ENCODE peak calls at places on chromosomes 16 and 17, in six cellular contexts. One of them, this sample, is unnamed.

GRCh38 chr16:65657556-65657955 is 535.7 kb upstream of the CDH11 start:
- DNase-seq in MM.1S: no peak
- DNase-seq in GM23338: no peak
- DNase-seq in PC-3: no peak
- DNase-seq in hepatocyte: no peak
- DNase-seq in HCT116: no peak
- DNase-seq in this sample: no peak

GRCh38 chr16:53745126-53745525 is 41.2 kb downstream of the FTO start:
- DNase-seq in MM.1S: no peak
- DNase-seq in GM23338: no peak
- DNase-seq in PC-3: peak; percentile 49
- DNase-seq in hepatocyte: no peak
- DNase-seq in HCT116: no peak
- DNase-seq in this sample: peak; percentile 85

GRCh38 chr17:59842901-59843652 is 49.7 kb downstream of the TUBD1 start:
- DNase-seq in MM.1S: no peak
- DNase-seq in GM23338: peak; percentile 31
- DNase-seq in PC-3: peak; percentile 98
- DNase-seq in hepatocyte: peak; percentile 77
- DNase-seq in HCT116: peak; percentile 96
- DNase-seq in this sample: peak; percentile 95

GRCh38 chr17:30064738-30065137 is 51.9 kb upstream of the NSRP1 start:
- DNase-seq in MM.1S: no peak
- DNase-seq in GM23338: no peak
- DNase-seq in PC-3: no peak
- DNase-seq in hepatocyte: no peak
- DNase-seq in HCT116: no peak
- DNase-seq in this sample: no peak

GRCh38 chr16:55949518-55949917 is 74.3 kb upstream of the CES5A start:
- DNase-seq in MM.1S: no peak
- DNase-seq in GM23338: no peak
- DNase-seq in PC-3: peak; percentile 2
- DNase-seq in hepatocyte: no peak
- DNase-seq in HCT116: no peak
- DNase-seq in this sample: peak; percentile 56

GRCh38 chr16:3135120-3135715 is 389 bp downstream of the ZNF213 start:
- DNase-seq in MM.1S: no peak
- DNase-seq in GM23338: no peak
- DNase-seq in PC-3: no peak
- DNase-seq in hepatocyte: no peak
- DNase-seq in HCT116: no peak
- DNase-seq in this sample: no peak

GRCh38 chr17:33234930-33235685 is 58.0 kb downstream of the ASIC2 start:
- DNase-seq in MM.1S: no peak
- DNase-seq in GM23338: no peak
- DNase-seq in PC-3: peak; percentile 88
- DNase-seq in hepatocyte: peak; percentile 65
- DNase-seq in HCT116: no peak
- DNase-seq in this sample: peak; percentile 96

GRCh38 chr17:31095239-31096105 is 695 bp downstream of the NF1 start:
- DNase-seq in MM.1S: no peak
- DNase-seq in GM23338: peak; percentile 94
- DNase-seq in PC-3: peak; percentile 25
- DNase-seq in hepatocyte: peak; percentile 77
- DNase-seq in HCT116: no peak
- DNase-seq in this sample: peak; percentile 78

GRCh38 chr16:83971165-83972130 is 3.4 kb downstream of the NECAB2 start:
- DNase-seq in MM.1S: no peak
- DNase-seq in GM23338: no peak
- DNase-seq in PC-3: no peak
- DNase-seq in hepatocyte: no peak
- DNase-seq in HCT116: no peak
- DNase-seq in this sample: peak; percentile 16

GRCh38 chr17:957856-958421 is 21.6 kb downstream of the NXN start:
- DNase-seq in MM.1S: no peak
- DNase-seq in GM23338: no peak
- DNase-seq in PC-3: no peak
- DNase-seq in hepatocyte: no peak
- DNase-seq in HCT116: no peak
- DNase-seq in this sample: no peak
- TF ChIP-seq EZH2 in MM.1S: no peak
- TF ChIP-seq EZH2 in GM23338: no peak
- TF ChIP-seq EZH2 in PC-3: no peak
- TF ChIP-seq EZH2 in hepatocyte: no peak
- TF ChIP-seq EZH2 in HCT116: no peak
- TF ChIP-seq EZH2 in this sample: no peak

DNA sequence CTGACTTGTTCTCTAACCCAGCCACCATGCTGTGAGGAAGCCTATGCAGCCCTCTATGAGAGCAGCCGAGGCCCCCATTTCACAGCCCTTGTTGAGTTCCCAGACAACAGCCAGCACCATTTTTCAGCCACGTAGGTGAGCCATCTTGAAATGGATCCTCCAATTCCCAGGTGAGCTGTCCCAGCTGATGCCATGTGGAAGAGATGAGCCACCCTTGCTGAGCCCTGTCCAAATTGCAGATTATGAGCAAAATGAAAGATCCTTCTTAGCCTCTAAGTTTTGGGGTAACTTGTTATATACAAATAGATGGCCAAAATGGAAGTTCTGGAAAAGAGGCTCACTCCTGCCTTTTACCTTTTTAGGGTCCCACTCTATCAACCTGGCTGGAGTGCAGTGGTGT is 25.7 kb upstream of the TIMP2 start:
- DNase-seq in MM.1S: no peak
- DNase-seq in GM23338: no peak
- DNase-seq in PC-3: no peak
- DNase-seq in hepatocyte: no peak
- DNase-seq in HCT116: no peak
- DNase-seq in this sample: no peak
- H3K9me2 ChIP-seq in MM.1S: no peaks in the 10 kb centered on the region
- H3K9me2 ChIP-seq in GM23338: no peaks in the 10 kb centered on the region
- H3K9me2 ChIP-seq in PC-3: no peaks in the 10 kb centered on the region
- H3K9me2 ChIP-seq in hepatocyte: no peaks in the 10 kb centered on the region
- H3K9me2 ChIP-seq in HCT116: peaks cover 4% of the 10 kb centered on the region
- H3K9me2 ChIP-seq in this sample: no peaks in the 10 kb centered on the region

DNA sequence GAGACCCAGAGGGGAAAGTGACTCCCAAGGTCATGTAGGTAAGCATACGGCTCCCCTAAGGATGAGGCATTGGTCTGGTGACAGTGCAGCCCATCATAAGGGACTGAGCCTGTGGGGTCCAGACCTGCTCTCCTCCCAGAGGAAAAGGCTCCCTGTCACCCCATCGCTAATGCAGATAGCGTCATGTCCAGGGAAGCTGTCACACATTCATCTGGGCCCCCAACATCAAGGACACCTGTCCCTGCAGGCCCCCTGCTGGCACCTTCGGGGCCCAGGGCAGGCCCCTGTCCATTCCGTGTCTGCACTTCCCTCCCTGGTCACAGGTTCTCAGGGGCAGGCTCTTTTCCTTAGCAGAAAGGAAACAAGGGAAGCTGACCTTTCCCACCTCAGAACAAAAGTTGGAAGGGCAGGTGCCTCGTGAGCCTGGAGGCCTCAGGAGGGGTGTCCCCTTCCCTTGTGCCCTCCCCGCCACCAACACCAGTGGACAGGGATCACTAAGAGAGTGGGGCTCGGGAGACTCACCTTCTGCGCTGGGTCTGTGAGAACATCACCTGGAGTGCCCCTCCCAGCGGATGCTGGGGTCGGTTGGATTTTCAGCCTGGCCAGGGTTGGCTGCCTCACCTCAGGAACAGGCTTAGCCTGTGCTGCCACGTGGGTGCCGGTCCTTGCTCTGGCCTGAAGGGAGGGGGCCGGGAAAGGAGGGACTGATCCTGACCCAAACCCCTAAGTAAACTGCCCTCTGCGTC is 17.3 kb upstream of the LASP1NB start:
- DNase-seq in MM.1S: no peak
- DNase-seq in GM23338: no peak
- DNase-seq in PC-3: no peak
- DNase-seq in hepatocyte: no peak
- DNase-seq in HCT116: no peak
- DNase-seq in this sample: no peak
- TF ChIP-seq EZH2phosphoT487 in MM.1S: no peak
- TF ChIP-seq EZH2phosphoT487 in GM23338: no peak
- TF ChIP-seq EZH2phosphoT487 in PC-3: no peak
- TF ChIP-seq EZH2phosphoT487 in hepatocyte: no peak
- TF ChIP-seq EZH2phosphoT487 in HCT116: no peak
- TF ChIP-seq EZH2phosphoT487 in this sample: no peak

DNA sequence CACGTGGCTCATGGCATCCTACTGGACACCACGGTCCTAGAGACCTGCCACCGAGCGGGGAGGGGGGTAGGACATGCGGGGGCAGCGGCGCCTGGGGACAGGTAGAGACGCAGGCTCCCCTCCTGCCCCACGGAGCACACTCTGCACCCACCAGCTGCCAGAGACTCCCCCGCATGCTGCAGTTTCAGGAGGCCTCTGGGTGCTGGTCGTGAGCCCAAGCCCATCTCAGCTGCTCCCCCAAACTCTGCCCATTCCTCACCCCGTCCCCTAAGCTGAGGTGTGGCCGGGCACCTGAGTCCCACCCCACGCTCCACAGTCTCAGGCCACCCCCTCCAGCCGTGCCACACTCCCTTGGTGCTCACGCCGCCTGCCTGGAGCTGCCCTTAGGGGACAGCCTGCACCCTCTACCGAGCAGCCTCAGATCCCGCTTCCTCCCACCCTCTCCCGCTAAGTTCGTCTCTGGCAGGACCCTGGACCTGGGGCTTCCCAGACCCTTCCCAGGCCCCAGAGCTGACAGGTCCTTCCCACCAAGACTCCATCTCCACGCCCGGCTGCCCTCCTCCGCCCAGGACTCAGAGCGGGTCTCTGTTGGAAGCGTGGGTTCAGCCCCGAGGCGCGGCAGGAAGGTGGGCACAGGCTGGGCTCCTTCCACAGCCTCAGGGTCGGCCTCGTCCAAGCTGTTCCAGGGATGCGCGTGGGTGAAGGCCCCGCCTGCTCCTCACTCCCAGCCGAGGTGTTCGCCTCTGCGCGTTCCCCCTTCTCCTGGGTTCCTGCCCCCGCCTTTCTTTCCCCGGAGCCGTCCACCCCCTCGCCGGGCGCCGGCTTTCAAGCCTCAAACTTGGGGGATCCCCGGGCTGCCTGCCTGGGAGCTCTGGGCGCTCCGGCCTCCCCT is 1.3 kb downstream of the RAB40B start:
- DNase-seq in MM.1S: no peak
- DNase-seq in GM23338: peak; percentile 51
- DNase-seq in PC-3: no peak
- DNase-seq in hepatocyte: peak; percentile 41
- DNase-seq in HCT116: no peak
- DNase-seq in this sample: peak; percentile 53
- TF ChIP-seq EZH2 in MM.1S: no peak
- TF ChIP-seq EZH2 in GM23338: no peak
- TF ChIP-seq EZH2 in PC-3: no peak
- TF ChIP-seq EZH2 in hepatocyte: no peak
- TF ChIP-seq EZH2 in HCT116: no peak
- TF ChIP-seq EZH2 in this sample: no peak

GRCh38 chr17:63337579-63337978 is 108.5 kb downstream of the CYB561 start:
- DNase-seq in MM.1S: no peak
- DNase-seq in GM23338: no peak
- DNase-seq in PC-3: peak; percentile 36
- DNase-seq in hepatocyte: no peak
- DNase-seq in HCT116: no peak
- DNase-seq in this sample: no peak
- H3K9me2 ChIP-seq in MM.1S: no peaks in the 10 kb centered on the region
- H3K9me2 ChIP-seq in GM23338: no peaks in the 10 kb centered on the region
- H3K9me2 ChIP-seq in PC-3: no peaks in the 10 kb centered on the region
- H3K9me2 ChIP-seq in hepatocyte: no peaks in the 10 kb centered on the region
- H3K9me2 ChIP-seq in HCT116: no peaks in the 10 kb centered on the region
- H3K9me2 ChIP-seq in this sample: no peaks in the 10 kb centered on the region

DNA sequence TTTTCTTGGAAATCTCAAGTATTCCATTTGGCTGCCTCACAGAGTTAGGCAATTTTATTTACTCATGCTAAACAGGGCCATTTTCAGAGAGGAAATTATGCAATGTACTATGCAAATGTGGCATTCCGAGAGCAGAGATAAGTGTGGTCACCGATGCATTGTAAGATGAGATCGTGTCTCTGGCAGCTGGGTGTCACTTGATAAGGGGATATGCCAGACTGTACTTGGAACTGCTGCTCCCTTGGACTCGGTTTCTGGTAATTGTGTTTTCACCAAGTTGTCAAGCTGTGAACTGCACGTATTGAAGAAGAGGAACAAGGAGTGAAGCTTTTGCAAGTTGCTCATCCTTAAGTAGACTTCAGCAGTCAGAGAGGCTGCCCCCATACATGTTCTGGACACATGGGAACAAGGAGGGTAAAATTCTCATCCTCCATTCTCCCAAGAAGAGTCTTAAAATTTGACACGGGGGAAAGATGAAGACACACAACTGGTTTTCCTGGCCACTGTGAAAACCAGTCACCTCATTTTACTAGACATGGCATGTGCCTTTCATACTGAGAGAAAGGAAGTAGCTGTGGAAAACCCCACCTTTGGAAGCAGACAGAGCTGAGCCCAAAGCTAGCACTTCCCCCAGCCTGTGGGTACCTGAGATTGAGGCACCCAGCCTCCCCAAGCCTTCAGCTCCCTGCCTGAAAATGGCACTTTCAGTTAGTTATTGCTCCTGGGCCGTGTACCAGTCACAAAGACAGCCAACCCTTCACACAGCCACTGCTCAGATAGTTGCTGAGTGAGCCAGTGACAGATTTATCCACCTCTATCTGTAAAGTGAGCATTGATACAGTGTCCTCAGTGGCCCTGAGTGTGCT is 150.7 kb downstream of the SOCS1 start:
- DNase-seq in MM.1S: peak; percentile 73
- DNase-seq in GM23338: no peak
- DNase-seq in PC-3: peak; percentile 22
- DNase-seq in hepatocyte: peak; percentile 78
- DNase-seq in HCT116: no peak
- DNase-seq in this sample: peak; percentile 95
- TF ChIP-seq EZH2phosphoT487 in MM.1S: no peak
- TF ChIP-seq EZH2phosphoT487 in GM23338: no peak
- TF ChIP-seq EZH2phosphoT487 in PC-3: no peak
- TF ChIP-seq EZH2phosphoT487 in hepatocyte: no peak
- TF ChIP-seq EZH2phosphoT487 in HCT116: no peak
- TF ChIP-seq EZH2phosphoT487 in this sample: no peak

GRCh38 chr17:72967263-72967962 is 125.1 kb downstream of the SLC39A11 start:
- DNase-seq in MM.1S: no peak
- DNase-seq in GM23338: no peak
- DNase-seq in PC-3: no peak
- DNase-seq in hepatocyte: no peak
- DNase-seq in HCT116: no peak
- DNase-seq in this sample: no peak

GRCh38 chr17:72970246-72970645 is 122.2 kb downstream of the SLC39A11 start:
- DNase-seq in MM.1S: no peak
- DNase-seq in GM23338: no peak
- DNase-seq in PC-3: no peak
- DNase-seq in hepatocyte: no peak
- DNase-seq in HCT116: no peak
- DNase-seq in this sample: no peak

GRCh38 chr17:72967963-72968585 is 124.4 kb downstream of the SLC39A11 start:
- DNase-seq in MM.1S: no peak
- DNase-seq in GM23338: no peak
- DNase-seq in PC-3: peak; percentile 25
- DNase-seq in hepatocyte: no peak
- DNase-seq in HCT116: no peak
- DNase-seq in this sample: no peak

GRCh38 chr17:72969293-72969692 is 123.2 kb downstream of the SLC39A11 start:
- DNase-seq in MM.1S: no peak
- DNase-seq in GM23338: no peak
- DNase-seq in PC-3: no peak
- DNase-seq in hepatocyte: no peak
- DNase-seq in HCT116: no peak
- DNase-seq in this sample: no peak

GRCh38 chr17:72968798-72969197 is 123.7 kb downstream of the SLC39A11 start:
- DNase-seq in MM.1S: no peak
- DNase-seq in GM23338: no peak
- DNase-seq in PC-3: no peak
- DNase-seq in hepatocyte: no peak
- DNase-seq in HCT116: no peak
- DNase-seq in this sample: no peak
- TF ChIP-seq EZH2 in MM.1S: no peak
- TF ChIP-seq EZH2 in GM23338: no peak
- TF ChIP-seq EZH2 in PC-3: no peak
- TF ChIP-seq EZH2 in hepatocyte: no peak
- TF ChIP-seq EZH2 in HCT116: no peak
- TF ChIP-seq EZH2 in this sample: no peak